ENCODE peak calls at places on chromosome 21, in ten cellular contexts. M is fibroblast of pulmonary artery, Y is SK-N-SH, S is tibial artery, P is AG09319, W is nephron progenitor cell, L is astrocyte, D is BJ, E is D721Med, I is AG09309. N is an unnamed sample.

GRCh38 chr21:42245348-42246185 is 26.6 kb downstream of the ABCG1 start:
- DNase-seq in M (no peak), Y (peak; percentile 62), S (no peak), P (no peak), W (peak; percentile 23), L (no peak), D (no peak), E (no peak), I (no peak), N (no peak)

GRCh38 chr21:33966324-33966949 is 50.8 kb upstream of the ATP5PO start:
- DNase-seq in M (no peak), Y (no peak), S (no peak), P (no peak), W (no peak), L (no peak), D (no peak), E (no peak), I (no peak), N (no peak)

GRCh38 chr21:32826317-32827167 is 55.0 kb upstream of the PAXBP1 start:
- DNase-seq in M (peak; percentile 80), Y (peak; percentile 49), S (no peak), P (no peak), W (peak; percentile 14), L (peak; percentile 44), D (no peak), E (peak; percentile 36), I (no peak), N (peak; percentile 38)

GRCh38 chr21:42042651-42043050 is 28.5 kb upstream of the UMODL1 start:
- DNase-seq in M (no peak), Y (no peak), S (no peak), P (no peak), W (no peak), L (no peak), D (no peak), E (no peak), I (no peak), N (no peak)

GRCh38 chr21:42426424-42426823 is 22.7 kb downstream of the UBASH3A start:
- DNase-seq in M (no peak), Y (no peak), S (no peak), P (no peak), W (no peak), L (no peak), D (no peak), E (no peak), I (no peak), N (no peak)

GRCh38 chr21:42745511-42746239 is 92.3 kb downstream of the PDE9A start:
- DNase-seq in M (no peak), Y (no peak), S (peak; percentile 56), P (no peak), W (no peak), L (no peak), D (no peak), E (no peak), I (no peak), N (no peak)

GRCh38 chr21:36803051-36803709 is 104.3 kb downstream of the SIM2 start:
- DNase-seq in M (no peak), Y (no peak), S (no peak), P (no peak), W (no peak), L (no peak), D (no peak), E (no peak), I (no peak), N (no peak)

GRCh38 chr21:33901421-33902288 is 13.9 kb downstream of the ATP5PO start:
- DNase-seq in M (peak; percentile 74), Y (peak; percentile 62), S (peak; percentile 72), P (no peak), W (peak; percentile 41), L (peak; percentile 56), D (no peak), E (no peak), I (peak; percentile 32), N (peak; percentile 65)

GRCh38 chr21:42373181-42373907 is 7.0 kb upstream of the TFF1 start:
- DNase-seq in M (no peak), Y (no peak), S (no peak), P (no peak), W (no peak), L (no peak), D (no peak), E (no peak), I (no peak), N (no peak)

GRCh38 chr21:26795866-26796329 is 49.3 kb downstream of the ADAMTS1 start:
- DNase-seq in M (peak; percentile 99), Y (peak; percentile 12), S (peak; percentile 80), P (peak; percentile 85), W (no peak), L (peak; percentile 89), D (peak; percentile 91), E (no peak), I (peak; percentile 89), N (peak; percentile 97)

GRCh38 chr21:36549470-36549869 is 69.5 kb upstream of the CLDN14 start:
- DNase-seq in M (no peak), Y (no peak), S (peak; percentile 40), P (no peak), W (no peak), L (no peak), D (no peak), E (no peak), I (no peak), N (no peak)

GRCh38 chr21:38669186-38669585 is 136.5 kb upstream of the ETS2 start:
- DNase-seq in M (peak; percentile 60), Y (peak; percentile 42), S (no peak), P (no peak), W (no peak), L (peak; percentile 21), D (no peak), E (no peak), I (no peak), N (peak; percentile 8)

GRCh38 chr21:22399717-22400520 is 1401.7 kb downstream of the NCAM2 start:
- DNase-seq in M (no peak), Y (no peak), S (no peak), P (no peak), W (no peak), L (no peak), D (no peak), E (no peak), I (no peak), N (no peak)

GRCh38 chr21:17491716-17492414 is 21.0 kb upstream of the CXADR start:
- DNase-seq in M (peak; percentile 97), Y (no peak), S (no peak), P (peak; percentile 88), W (no peak), L (peak; percentile 100), D (peak; percentile 90), E (no peak), I (peak; percentile 90), N (peak; percentile 98)

GRCh38 chr21:35559128-35559831 is 501.0 kb downstream of the SETD4 start:
- DNase-seq in M (peak; percentile 94), Y (peak; percentile 8), S (no peak), P (peak; percentile 73), W (no peak), L (peak; percentile 98), D (peak; percentile 78), E (no peak), I (peak; percentile 90), N (peak; percentile 99)

GRCh38 chr21:26554365-26554764 is 18.7 kb downstream of the CYYR1 start:
- DNase-seq in M (no peak), Y (peak; percentile 71), S (no peak), P (no peak), W (no peak), L (no peak), D (no peak), E (no peak), I (no peak), N (no peak)

GRCh38 chr21:33968082-33968997 is 52.7 kb upstream of the ATP5PO start:
- DNase-seq in M (peak; percentile 61), Y (no peak), S (no peak), P (no peak), W (no peak), L (peak; percentile 92), D (peak; percentile 62), E (no peak), I (no peak), N (peak; percentile 64)

GRCh38 chr21:31267644-31268043 is 76.4 kb downstream of the TIAM1 start:
- DNase-seq in M (no peak), Y (no peak), S (no peak), P (no peak), W (no peak), L (peak; percentile 45), D (no peak), E (no peak), I (no peak), N (no peak)
- TF ChIP-seq CTCF in M (no peak), Y (no peak), S (no peak), P (no peak), W (no peak), L (no peak), D (no peak), E (no peak), I (no peak), N (no peak)

DNA sequence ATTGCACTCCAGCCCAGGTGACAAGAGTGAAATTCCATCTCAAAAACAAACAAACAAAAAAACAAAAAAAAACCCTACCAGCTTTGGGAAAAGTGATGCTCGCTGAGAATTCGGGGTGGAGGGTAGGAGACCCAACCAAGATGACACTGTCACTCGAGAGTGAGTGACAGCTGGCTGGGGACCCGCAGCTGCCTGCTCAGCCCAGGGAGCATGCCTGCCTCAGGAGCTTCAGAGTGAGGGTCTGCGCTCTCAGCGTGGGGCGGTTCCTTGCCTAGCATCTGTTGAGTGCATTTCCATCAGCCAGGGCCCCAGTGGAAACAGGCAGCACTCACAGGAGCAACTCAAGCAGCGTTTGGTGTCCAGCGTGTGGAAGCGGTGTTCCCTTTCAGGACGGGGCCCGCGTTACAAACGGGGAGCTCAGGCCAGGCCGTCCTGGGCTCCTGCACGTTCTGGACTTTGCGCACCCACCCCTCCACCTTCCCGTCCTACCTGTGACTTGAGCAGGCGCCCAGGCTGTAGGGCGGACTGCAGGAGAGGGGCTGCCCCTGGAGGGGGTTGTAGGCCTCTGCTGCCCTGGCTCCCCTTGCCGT is 5.9 kb downstream of the CSTB start:
- DNase-seq in M (no peak), Y (no peak), S (no peak), P (no peak), W (no peak), L (no peak), D (no peak), E (no peak), I (no peak), N (no peak)
- TF ChIP-seq CTCF in M (no peak), Y (no peak), S (no peak), P (no peak), W (no peak), L (no peak), D (no peak), E (no peak), I (no peak), N (no peak)

GRCh38 chr21:14913576-14914146 is 151.1 kb downstream of the NRIP1 start:
- DNase-seq in M (no peak), Y (no peak), S (no peak), P (no peak), W (no peak), L (no peak), D (no peak), E (no peak), I (no peak), N (no peak)
- TF ChIP-seq CTCF in M (no peak), Y (no peak), S (no peak), P (no peak), W (no peak), L (no peak), D (no peak), E (no peak), I (no peak), N (no peak)

DNA sequence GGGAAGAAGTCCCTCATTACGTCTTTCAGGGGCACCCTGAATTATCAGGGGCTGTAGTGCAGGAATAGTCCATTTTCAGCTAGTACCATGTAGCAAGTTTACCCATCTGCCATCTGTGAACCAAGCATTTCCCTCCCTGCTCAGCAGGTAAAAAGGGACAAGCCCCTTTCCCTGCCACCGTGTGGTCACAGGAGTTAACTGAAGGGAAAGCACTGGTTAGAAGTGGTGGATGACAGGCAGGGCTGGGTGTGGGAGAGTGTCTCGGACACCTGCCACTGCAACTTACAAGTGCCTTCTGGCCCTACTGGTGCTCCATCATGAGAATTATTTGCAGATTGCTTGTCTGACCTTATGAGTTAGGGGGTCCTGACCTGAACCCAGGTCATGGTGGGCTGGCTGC is 32.0 kb upstream of the IGSF5 start:
- DNase-seq in M (no peak), Y (no peak), S (no peak), P (no peak), W (no peak), L (no peak), D (no peak), E (no peak), I (no peak), N (no peak)
- TF ChIP-seq CTCF in M (no peak), Y (no peak), S (no peak), P (no peak), W (peak; percentile 14), L (no peak), D (no peak), E (no peak), I (peak; percentile 3), N (no peak)